ENCODE peak calls at places on chromosomes 6 and 20, in five cellular contexts. H, R, J, N and B are unnamed samples.

GRCh38 chr20:23161244-23161875 is 75.2 kb upstream of the CD93 start:
- DNase-seq in J (no peak), H (no peak), N (no peak), R (no peak), B (no peak)

GRCh38 chr6:168130168-168130651 is 51.2 kb upstream of the FRMD1 start:
- DNase-seq in H (no peak), R (no peak), N (no peak), J (peak), B (no peak)

GRCh38 chr6:41728073-41728936 is 7.1 kb downstream of the TFEB start:
- DNase-seq in J (no peak), R (peak), N (no peak), H (no peak), B (peak)

GRCh38 chr6:35311390-35312075 is 13.9 kb downstream of the DEF6 start:
- DNase-seq in R (no peak), H (peak), N (no peak), J (no peak), B (no peak)

GRCh38 chr20:37365760-37366638 is 20.1 kb downstream of the SRC start:
- DNase-seq in J (no peak), R (no peak), H (no peak), N (no peak), B (no peak)

GRCh38 chr6:3390698-3391097 is 66.2 kb downstream of the SLC22A23 start:
- DNase-seq in R (no peak), N (no peak), J (peak), H (no peak), B (peak)

GRCh38 chr6:129280719-129281118 is 397.8 kb downstream of the LAMA2 start:
- DNase-seq in R (no peak), J (no peak), H (peak), N (no peak), B (no peak)

GRCh38 chr6:56864171-56864616 is 90.7 kb upstream of the BEND6 start:
- DNase-seq in H (no peak), N (no peak), R (no peak), J (no peak), B (no peak)

GRCh38 chr6:138817799-138818198 is 21.9 kb downstream of the ECT2L start:
- DNase-seq in J (no peak), R (no peak), N (peak), H (no peak), B (no peak)

GRCh38 chr6:73451166-73452106 is 661 bp downstream of the CGAS start:
- DNase-seq in N (peak), R (no peak), J (peak), H (peak), B (no peak)

DNA sequence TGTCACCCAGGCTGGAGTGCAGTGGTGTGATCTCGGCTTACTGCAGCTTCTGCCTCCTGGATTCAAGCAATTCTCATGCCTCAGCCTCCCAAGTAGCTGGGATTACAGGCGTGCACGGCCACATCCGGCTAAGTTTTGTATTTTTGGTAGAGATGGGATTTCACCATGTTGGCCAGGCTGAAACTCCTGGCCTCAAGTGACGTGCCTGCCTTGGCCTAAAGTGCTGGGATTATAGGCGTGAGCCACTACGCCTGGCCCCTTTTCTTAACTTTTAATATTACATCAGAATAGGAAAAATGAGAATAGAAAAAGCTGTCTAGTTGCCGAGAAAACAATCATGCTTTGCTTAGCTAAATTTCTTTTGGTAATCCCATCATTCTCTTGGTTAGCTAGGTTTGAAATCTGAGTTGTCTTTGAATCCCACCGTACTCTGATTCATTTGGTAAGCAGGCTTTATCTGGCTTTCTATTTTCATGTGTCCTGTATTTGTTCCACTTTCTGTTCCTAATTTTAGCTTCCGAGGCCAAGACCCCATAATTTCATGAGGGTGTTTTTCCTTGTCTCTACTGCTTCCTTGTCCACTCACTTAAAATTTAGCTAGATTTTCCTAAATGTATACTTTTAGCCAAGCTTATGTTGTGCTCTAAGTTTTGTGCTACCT is 83.5 kb downstream of the NCOA3 start:
- DNase-seq in H (no peak), J (no peak), R (no peak), N (no peak), B (no peak)
- TF ChIP-seq CTCF in H (no peak), J (no peak), R (no peak), N (no peak), B (no peak)

GRCh38 chr6:156918647-156919046 is 141.5 kb downstream of the ARID1B start:
- DNase-seq in J (no peak), H (no peak), R (no peak), N (no peak), B (no peak)

GRCh38 chr6:156917213-156917612 is 140.0 kb downstream of the ARID1B start:
- DNase-seq in H (no peak), J (no peak), R (no peak), N (no peak), B (no peak)

GRCh38 chr6:156914171-156914570 is 137.0 kb downstream of the ARID1B start:
- DNase-seq in R (no peak), H (no peak), J (no peak), N (no peak), B (no peak)

GRCh38 chr6:156919370-156919769 is 142.2 kb downstream of the ARID1B start:
- DNase-seq in J (no peak), R (no peak), N (no peak), H (no peak), B (no peak)

GRCh38 chr6:156916108-156916801 is 139.1 kb downstream of the ARID1B start:
- DNase-seq in J (no peak), N (no peak), H (no peak), R (no peak), B (no peak)
- TF ChIP-seq CTCF in J (no peak), N (no peak), H (no peak), R (no peak), B (no peak)

GRCh38 chr6:55445648-55446204 is 118.5 kb downstream of the GFRAL start:
- DNase-seq in R (peak), H (no peak), N (peak), J (no peak), B (no peak)

GRCh38 chr6:55443238-55444134 is 116.2 kb downstream of the GFRAL start:
- DNase-seq in H (no peak), J (no peak), R (no peak), N (no peak), B (no peak)

GRCh38 chr6:55450007-55450406 is 122.7 kb downstream of the GFRAL start:
- DNase-seq in R (no peak), H (no peak), J (no peak), N (no peak), B (no peak)

GRCh38 chr6:55448446-55448845 is 121.2 kb downstream of the GFRAL start:
- DNase-seq in R (no peak), J (no peak), H (no peak), N (no peak), B (no peak)

DNA sequence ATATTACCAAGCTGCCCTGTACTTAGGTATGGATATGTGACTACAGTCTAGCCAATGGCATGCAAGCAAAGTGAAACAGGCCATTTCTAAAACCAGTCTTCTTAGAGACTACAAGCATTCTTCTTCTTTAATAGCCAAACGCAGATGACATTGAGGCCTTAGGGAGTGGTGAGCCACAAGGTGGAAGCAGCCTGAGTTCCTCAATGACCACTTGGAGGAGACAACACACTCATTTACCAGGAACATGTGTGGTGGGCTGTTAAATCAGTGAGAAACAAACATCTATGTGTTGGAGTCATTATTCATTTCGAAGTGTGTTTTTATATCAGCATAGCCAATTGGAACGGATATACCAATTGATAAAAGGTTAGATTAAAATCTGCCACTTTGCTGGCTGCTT is 122.0 kb downstream of the GFRAL start:
- DNase-seq in R (no peak), J (no peak), H (no peak), N (no peak), B (no peak)
- TF ChIP-seq CTCF in R (no peak), J (no peak), H (no peak), N (no peak), B (no peak)

DNA sequence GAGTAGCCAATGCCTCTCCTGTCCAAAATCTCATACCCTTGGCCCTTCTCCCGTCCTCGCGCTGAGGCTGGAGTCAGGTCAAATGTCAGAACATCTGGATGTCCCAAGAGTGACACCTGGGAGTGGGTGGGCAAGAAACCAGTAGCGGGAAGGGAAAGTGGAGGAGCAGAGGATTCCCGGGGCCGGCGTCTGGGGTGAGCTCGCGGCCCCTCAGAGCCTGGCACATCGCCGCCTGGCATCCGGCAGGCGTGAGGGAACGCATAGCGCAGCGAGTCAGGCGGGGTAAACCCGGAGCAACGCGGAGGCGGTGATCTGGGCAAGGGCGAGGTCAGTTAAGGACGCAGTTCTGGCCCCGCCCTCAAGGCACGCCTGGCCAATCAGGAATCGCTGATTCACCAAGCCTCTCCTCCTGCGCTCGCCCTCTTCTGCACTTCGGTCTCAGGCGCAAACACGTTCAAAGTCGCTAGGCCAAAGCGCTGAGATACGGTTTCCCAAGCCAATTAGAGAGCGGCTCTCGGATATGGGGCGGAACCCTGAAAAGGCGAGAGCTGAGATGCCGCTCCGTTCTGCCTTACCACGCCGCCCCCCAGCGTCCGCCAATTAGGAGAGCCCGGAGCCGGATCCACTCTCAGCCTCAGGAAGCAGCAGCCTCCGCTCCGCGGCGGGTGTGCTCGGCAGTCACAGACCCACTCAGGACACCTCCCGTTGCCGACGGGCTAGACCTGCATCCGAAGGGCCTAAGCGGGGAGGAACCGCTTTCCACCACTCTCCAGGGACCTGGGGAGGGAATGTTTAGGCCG is 22.5 kb downstream of the VPS52 start:
- DNase-seq in J (peak), N (peak), R (peak), H (peak), B (peak)
- TF ChIP-seq CTCF in J (no peak), N (no peak), R (peak), H (no peak), B (no peak)

DNA sequence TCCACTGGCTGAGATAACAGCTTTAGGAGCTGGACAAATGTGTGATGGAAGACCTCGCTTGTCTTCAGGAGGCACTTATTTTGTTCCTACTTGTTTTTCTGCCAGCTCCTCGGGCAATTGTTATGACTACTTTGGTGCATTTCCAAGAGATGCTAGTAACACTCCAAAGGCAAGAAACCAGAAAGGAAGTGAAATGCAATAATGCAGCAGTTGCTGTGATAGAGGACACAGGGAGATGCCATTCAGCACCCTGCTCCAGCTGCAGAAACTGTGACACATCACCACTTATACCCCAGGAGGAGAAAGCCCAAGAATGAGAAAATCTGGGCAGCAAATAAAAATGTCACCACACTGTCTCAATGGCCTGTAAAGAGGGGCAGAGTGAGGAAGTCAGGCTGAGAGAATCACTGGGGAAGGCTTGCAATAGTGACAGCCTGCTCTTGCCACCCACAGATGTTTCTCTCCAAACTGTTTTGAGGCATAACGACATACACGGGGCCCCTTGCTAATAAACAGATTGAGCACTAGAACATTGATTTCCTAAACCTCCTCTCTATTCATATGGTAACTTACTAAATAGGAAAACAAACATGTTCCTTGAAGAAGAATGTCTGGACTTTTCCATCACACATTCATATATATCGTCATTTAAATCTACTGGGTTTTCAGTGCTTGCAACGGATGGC is 231.0 kb upstream of the PRND start:
- DNase-seq in R (no peak), H (no peak), N (no peak), J (no peak), B (no peak)
- TF ChIP-seq CTCF in R (no peak), H (no peak), N (no peak), J (no peak), B (no peak)